ENCODE peak calls at places on chromosomes 16 and 17, in seven cellular contexts. R is K562, W is PC-3, I is spleen, U is coronary artery, P is OCI-LY7, Z is colonic mucosa. K is an unnamed sample.

GRCh38 chr17:27849474-27850185 is 43.5 kb downstream of the LYRM9 start:
- DNase-seq in R (no peak), W (no peak), I (no peak), U (no peak), P (no peak), Z (no peak), K (no peak)

GRCh38 chr17:73850426-73850825 is 206.2 kb upstream of the SDK2 start:
- DNase-seq in R (no peak), W (no peak), I (no peak), U (no peak), P (no peak), Z (no peak), K (no peak)

GRCh38 chr17:79777166-79777843 is 643 bp upstream of the CBX2 start:
- DNase-seq in R (peak; percentile 87), W (peak; percentile 82), I (peak; percentile 88), U (no peak), P (peak; percentile 77), Z (peak; percentile 71), K (no peak)

GRCh38 chr17:73013816-73014663 is 78.4 kb downstream of the SLC39A11 start:
- DNase-seq in R (no peak), W (peak; percentile 57), I (no peak), U (no peak), P (peak; percentile 11), Z (no peak), K (no peak)

GRCh38 chr17:77778636-77779524 is 179.6 kb upstream of the TNRC6C start:
- DNase-seq in R (no peak), W (no peak), I (no peak), U (peak; percentile 96), P (no peak), Z (no peak), K (no peak)

GRCh38 chr16:86567701-86568571 is 1.3 kb downstream of the FOXC2 start:
- DNase-seq in R (no peak), W (no peak), I (peak; percentile 69), U (no peak), P (no peak), Z (no peak), K (no peak)

GRCh38 chr17:13584701-13585080 is 17.0 kb downstream of the HS3ST3A1 start:
- DNase-seq in R (no peak), W (peak; percentile 49), I (no peak), U (no peak), P (no peak), Z (no peak), K (no peak)

GRCh38 chr17:5943991-5944390 is 126.2 kb upstream of the WSCD1 start:
- DNase-seq in R (no peak), W (no peak), I (no peak), U (no peak), P (peak; percentile 7), Z (no peak), K (no peak)

GRCh38 chr17:80591788-80592187 is 47.1 kb downstream of the RPTOR start:
- DNase-seq in R (no peak), W (no peak), I (no peak), U (no peak), P (no peak), Z (no peak), K (no peak)

GRCh38 chr17:7045492-7046126 is 1.7 kb upstream of the SLC16A11 start:
- DNase-seq in R (peak; percentile 65), W (peak; percentile 82), I (no peak), U (no peak), P (peak; percentile 74), Z (peak; percentile 72), K (no peak)

GRCh38 chr16:14529010-14529669 is 100.9 kb downstream of the PARN start:
- DNase-seq in R (peak; percentile 93), W (peak; percentile 80), I (no peak), U (peak; percentile 83), P (peak; percentile 78), Z (peak; percentile 78), K (peak; percentile 77)

GRCh38 chr16:69711115-69711740 is 15.1 kb downstream of the NQO1 start:
- DNase-seq in R (no peak), W (peak; percentile 76), I (no peak), U (no peak), P (no peak), Z (peak; percentile 80), K (no peak)

GRCh38 chr17:77471984-77472836 is 331.4 kb downstream of the SEC14L1 start:
- DNase-seq in R (peak; percentile 41), W (no peak), I (no peak), U (no peak), P (peak; percentile 73), Z (no peak), K (no peak)

GRCh38 chr17:29625037-29625750 is 2.5 kb upstream of the CORO6 start:
- DNase-seq in R (no peak), W (no peak), I (no peak), U (no peak), P (no peak), Z (no peak), K (no peak)

GRCh38 chr17:14301761-14302401 is 1.0 kb downstream of the HS3ST3B1 start:
- DNase-seq in R (peak; percentile 37), W (no peak), I (peak; percentile 93), U (no peak), P (peak; percentile 26), Z (peak; percentile 44), K (no peak)

GRCh38 chr16:49776085-49776501 is 79.8 kb downstream of the ZNF423 start:
- DNase-seq in R (no peak), W (no peak), I (no peak), U (no peak), P (no peak), Z (no peak), K (no peak)

GRCh38 chr17:74296548-74296936 is 22.5 kb downstream of the DNAI2 start:
- DNase-seq in R (peak; percentile 96), W (peak; percentile 67), I (no peak), U (no peak), P (peak; percentile 39), Z (peak; percentile 40), K (no peak)

GRCh38 chr17:77598241-77598620 is 360.3 kb upstream of the TNRC6C start:
- DNase-seq in R (no peak), W (no peak), I (no peak), U (no peak), P (no peak), Z (no peak), K (no peak)

GRCh38 chr17:49748791-49749190 is 15.1 kb downstream of the FAM117A start:
- DNase-seq in R (no peak), W (no peak), I (no peak), U (no peak), P (peak; percentile 90), Z (no peak), K (no peak)

GRCh38 chr16:71610447-71610846 is 15.5 kb upstream of the MARVELD3 start:
- DNase-seq in R (no peak), W (no peak), I (peak; percentile 27), U (no peak), P (no peak), Z (no peak), K (no peak)

GRCh38 chr17:56681561-56682266 is 88.2 kb downstream of the NOG start:
- DNase-seq in R (peak; percentile 5), W (peak; percentile 90), I (no peak), U (no peak), P (no peak), Z (no peak), K (no peak)

GRCh38 chr16:27189335-27189972 is 13.9 kb upstream of the KDM8 start:
- DNase-seq in R (no peak), W (no peak), I (no peak), U (no peak), P (no peak), Z (no peak), K (no peak)

GRCh38 chr16:27188633-27189032 is 14.7 kb upstream of the KDM8 start:
- DNase-seq in R (no peak), W (no peak), I (no peak), U (no peak), P (no peak), Z (no peak), K (no peak)

GRCh38 chr16:27193300-27193990 is 9.9 kb upstream of the KDM8 start:
- DNase-seq in R (no peak), W (no peak), I (no peak), U (no peak), P (no peak), Z (no peak), K (no peak)

GRCh38 chr16:27191352-27191924 is 11.9 kb upstream of the KDM8 start:
- DNase-seq in R (no peak), W (no peak), I (no peak), U (no peak), P (no peak), Z (no peak), K (no peak)

GRCh38 chr16:27190316-27190871 is 12.9 kb upstream of the KDM8 start:
- DNase-seq in R (no peak), W (no peak), I (no peak), U (no peak), P (no peak), Z (no peak), K (no peak)
- H3K27ac ChIP-seq in R (no peak overlapping the region), W (no peak overlapping the region), I (no peak overlapping the region), U (no peak overlapping the region), P (no peak overlapping the region), Z (no peak overlapping the region), K (no peak overlapping the region)

GRCh38 chr17:66543526-66543925 is 241.1 kb downstream of the PRKCA start:
- DNase-seq in R (no peak), W (no peak), I (no peak), U (no peak), P (no peak), Z (no peak), K (no peak)

GRCh38 chr17:66541461-66542182 is 239.2 kb downstream of the PRKCA start:
- DNase-seq in R (peak; percentile 65), W (peak; percentile 86), I (no peak), U (no peak), P (peak; percentile 41), Z (peak; percentile 30), K (no peak)

GRCh38 chr17:66542183-66542966 is 240.0 kb downstream of the PRKCA start:
- DNase-seq in R (peak; percentile 18), W (peak; percentile 66), I (no peak), U (no peak), P (peak; percentile 59), Z (no peak), K (no peak)

GRCh38 chr17:66540131-66540781 is 237.8 kb downstream of the PRKCA start:
- DNase-seq in R (no peak), W (peak; percentile 85), I (no peak), U (no peak), P (peak; percentile 31), Z (no peak), K (no peak)

GRCh38 chr17:66542967-66543525 is 240.6 kb downstream of the PRKCA start:
- DNase-seq in R (no peak), W (peak; percentile 85), I (no peak), U (no peak), P (no peak), Z (no peak), K (no peak)
- H3K4me3 ChIP-seq in R (no peak overlapping the region), W (no peak overlapping the region), I (no peak overlapping the region), U (no peak overlapping the region), P (no peak overlapping the region), Z (no peak overlapping the region), K (no peak overlapping the region)

DNA sequence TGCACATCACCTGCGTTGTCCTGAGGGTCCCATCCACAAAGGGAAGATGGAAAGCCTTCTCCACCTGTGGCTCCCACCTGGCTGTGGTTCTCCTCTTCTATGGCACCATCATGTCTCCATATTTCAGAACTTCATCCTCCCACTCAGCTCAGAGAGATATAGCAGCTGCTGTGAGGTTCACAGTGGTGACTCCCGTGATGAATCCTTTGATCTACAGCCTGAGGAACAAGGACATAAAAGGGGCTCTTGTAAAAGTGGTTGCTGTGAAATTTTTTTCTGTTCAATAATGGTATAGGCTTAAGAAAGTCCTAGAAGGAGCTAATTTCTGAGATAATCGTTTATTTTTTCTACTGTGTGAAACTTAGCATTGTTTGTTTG is 18.7 kb downstream of the ZNF200 start:
- DNase-seq in R (no peak), W (no peak), I (no peak), U (no peak), P (peak; percentile 34), Z (no peak), K (no peak)
- H3K27ac ChIP-seq in R (no peak overlapping the region), W (no peak overlapping the region), I (no peak overlapping the region), U (no peak overlapping the region), P (peak overlapping the region; percentile 55), Z (no peak overlapping the region), K (no peak overlapping the region)

GRCh38 chr17:61878984-61879612 is 15.8 kb upstream of the BRIP1 start:
- DNase-seq in R (no peak), W (no peak), I (no peak), U (no peak), P (no peak), Z (no peak), K (no peak)
- H3K4me3 ChIP-seq in R (no peak overlapping the region), W (no peak overlapping the region), I (no peak overlapping the region), U (no peak overlapping the region), P (no peak overlapping the region), Z (no peak overlapping the region), K (no peak overlapping the region)

K was measured in iPS DF 6.9.